ENCODE peak calls at places on chromosome 7, in ten cellular contexts. Q is prostate gland; D is CD8-positive, alpha-beta T cell; X is renal cortical epithelial cell; G is mucosa of gallbladder; U is lower lobe of right lung; A is heart right ventricle; S is activated CD4-positive, alpha-beta T cell treated with anti-CD3 and anti-CD28 coated beads, Interleukin-2, amount 50 U/mL, for 48 hours; O is cardiac muscle cell; H is stimulated activated CD4-positive, alpha-beta T cell treated with anti-CD3 and anti-CD28 coated beads, Interleukin-12 subunit alpha, Interleukin-12 subunit beta, amount 100 ng/mL, for 4 hours. W is an unnamed sample.

GRCh38 chr7:69633122-69633892 is 35.0 kb downstream of the AUTS2 start:
- DNase-seq in G (no peak), A (no peak), Q (no peak), X (no peak), D (no peak), U (no peak), H (no peak), S (no peak), O (peak), W (no peak)

GRCh38 chr7:70189261-70189660 is 591.0 kb downstream of the AUTS2 start:
- DNase-seq in X (no peak), G (no peak), Q (no peak), S (no peak), A (no peak), D (no peak), H (no peak), U (no peak), O (no peak), W (no peak)

GRCh38 chr7:137717045-137717444 is 129.7 kb downstream of the DGKI start:
- DNase-seq in U (no peak), X (no peak), S (no peak), D (no peak), O (no peak), A (no peak), Q (no peak), G (no peak), H (no peak), W (no peak)

GRCh38 chr7:45677311-45677900 is 103.2 kb downstream of the ADCY1 start:
- DNase-seq in X (no peak), H (no peak), O (no peak), U (no peak), D (peak), S (no peak), G (no peak), Q (no peak), A (no peak), W (no peak)

GRCh38 chr7:150431839-150432658 is 18.4 kb upstream of the GIMAP8 start:
- DNase-seq in D (peak), O (no peak), H (no peak), U (no peak), X (no peak), Q (no peak), G (no peak), A (no peak), S (no peak), W (no peak)

GRCh38 chr7:67625257-67625713 is 628.7 kb downstream of the TYW1 start:
- DNase-seq in D (no peak), U (peak), O (peak), H (peak), A (peak), G (peak), Q (peak), X (peak), S (peak), W (no peak)

GRCh38 chr7:106070567-106071254 is 41.4 kb downstream of the SYPL1 start:
- DNase-seq in Q (no peak), S (no peak), U (no peak), G (no peak), A (no peak), X (no peak), H (no peak), O (no peak), D (no peak), W (no peak)

GRCh38 chr7:12596225-12596790 is 25.8 kb downstream of the SCIN start:
- DNase-seq in D (no peak), G (no peak), S (no peak), Q (no peak), O (no peak), U (no peak), X (peak), H (no peak), A (no peak), W (no peak)

GRCh38 chr7:118731854-118732253 is 507.4 kb downstream of the ANKRD7 start:
- DNase-seq in Q (no peak), H (no peak), D (no peak), U (no peak), O (no peak), A (no peak), S (no peak), X (peak), G (no peak), W (no peak)

GRCh38 chr7:130369831-130370230 is 10.5 kb upstream of the CPA1 start:
- DNase-seq in O (no peak), D (no peak), A (no peak), G (no peak), Q (no peak), H (no peak), S (no peak), X (no peak), U (no peak), W (no peak)

GRCh38 chr7:94115316-94115715 is 111.2 kb upstream of the BET1 start:
- DNase-seq in H (no peak), O (peak), G (no peak), A (no peak), S (no peak), D (no peak), Q (no peak), U (no peak), X (no peak), W (no peak)

GRCh38 chr7:28297821-28298439 is 114.4 kb upstream of the CREB5 start:
- DNase-seq in A (no peak), O (no peak), S (no peak), U (no peak), D (no peak), X (no peak), H (no peak), Q (no peak), G (no peak), W (no peak)

W was measured in activated T-helper 1 cell treated with Interleukin-2 at 50 U/mL for 16 hours.